ENCODE peak calls at places on chromosome 7, in four cellular contexts. H is uterus, Q is fibroblast of villous mesenchyme, I is right atrium auricular region. S is an unnamed sample.

GRCh38 chr7:69309601-69310000 is 288.7 kb upstream of the AUTS2 start:
- DNase-seq in I (no peak), Q (no peak), H (no peak), S (no peak)

GRCh38 chr7:155278921-155279320 is 18.8 kb upstream of the INSIG1 start:
- DNase-seq in Q (no peak), H (no peak), I (no peak), S (no peak)

GRCh38 chr7:158023157-158023556 is 564.5 kb downstream of the PTPRN2 start:
- DNase-seq in I (peak), Q (no peak), H (no peak), S (no peak)

GRCh38 chr7:121369462-121369861 is 26.6 kb downstream of the FAM3C start:
- DNase-seq in I (no peak), Q (peak), H (no peak), S (no peak)

GRCh38 chr7:73433924-73434700 is 534 bp downstream of the FZD9 start:
- DNase-seq in I (no peak), Q (no peak), H (no peak), S (no peak)

GRCh38 chr7:133931053-133931452 is 196.1 kb upstream of the LRGUK start:
- DNase-seq in H (no peak), Q (no peak), I (no peak), S (no peak)

GRCh38 chr7:34904987-34905386 is 132.3 kb downstream of the DPY19L1 start:
- DNase-seq in I (no peak), Q (no peak), H (no peak), S (no peak)

GRCh38 chr7:94748371-94748770 is 92.4 kb upstream of the SGCE start:
- DNase-seq in I (no peak), H (no peak), Q (no peak), S (no peak)

GRCh38 chr7:155252958-155253501 is 44.6 kb upstream of the INSIG1 start:
- DNase-seq in Q (no peak), H (no peak), I (no peak), S (no peak)

GRCh38 chr7:36132025-36132424 is 21.0 kb upstream of the EEPD1 start:
- DNase-seq in I (no peak), Q (no peak), H (no peak), S (no peak)

GRCh38 chr7:28440055-28440601 is 27.8 kb downstream of the CREB5 start:
- DNase-seq in Q (no peak), I (no peak), H (no peak), S (no peak)

GRCh38 chr7:14288701-14289100 is 299.2 kb upstream of the ETV1 start:
- DNase-seq in Q (no peak), I (no peak), H (no peak), S (no peak)

GRCh38 chr7:46886669-46887374 is 695.1 kb downstream of the TNS3 start:
- DNase-seq in Q (no peak), H (no peak), I (no peak), S (no peak)

GRCh38 chr7:46681865-46682503 is 760.9 kb upstream of the IGFBP3 start:
- DNase-seq in Q (no peak), H (peak), I (no peak), S (no peak)

GRCh38 chr7:134153493-134154093 is 26.5 kb downstream of the LRGUK start:
- DNase-seq in H (no peak), Q (peak), I (no peak), S (no peak)

GRCh38 chr7:114569160-114569559 is 154.5 kb downstream of the FOXP2 start:
- DNase-seq in H (no peak), Q (no peak), I (no peak), S (no peak)

GRCh38 chr7:30844916-30845315 is 66.7 kb upstream of the AQP1 start:
- DNase-seq in H (no peak), Q (no peak), I (no peak), S (no peak)

GRCh38 chr7:33722383-33723096 is 182.8 kb upstream of the BMPER start:
- DNase-seq in I (no peak), Q (peak), H (no peak), S (peak)

GRCh38 chr7:41816111-41816510 is 113.2 kb upstream of the INHBA start:
- DNase-seq in I (no peak), Q (no peak), H (no peak), S (no peak)

GRCh38 chr7:81672872-81673271 is 97.0 kb downstream of the HGF start:
- DNase-seq in I (no peak), Q (no peak), H (no peak), S (no peak)

GRCh38 chr7:4265056-4265455 is 417.0 kb upstream of the FOXK1 start:
- DNase-seq in Q (no peak), I (peak), H (no peak), S (peak)

GRCh38 chr7:135771961-135772638 is 23.5 kb upstream of the FAM180A start:
- DNase-seq in Q (peak), H (no peak), I (peak), S (no peak)

GRCh38 chr7:55574062-55574717 is 1.9 kb upstream of the VOPP1 start:
- DNase-seq in I (no peak), Q (peak), H (no peak), S (no peak)

DNA sequence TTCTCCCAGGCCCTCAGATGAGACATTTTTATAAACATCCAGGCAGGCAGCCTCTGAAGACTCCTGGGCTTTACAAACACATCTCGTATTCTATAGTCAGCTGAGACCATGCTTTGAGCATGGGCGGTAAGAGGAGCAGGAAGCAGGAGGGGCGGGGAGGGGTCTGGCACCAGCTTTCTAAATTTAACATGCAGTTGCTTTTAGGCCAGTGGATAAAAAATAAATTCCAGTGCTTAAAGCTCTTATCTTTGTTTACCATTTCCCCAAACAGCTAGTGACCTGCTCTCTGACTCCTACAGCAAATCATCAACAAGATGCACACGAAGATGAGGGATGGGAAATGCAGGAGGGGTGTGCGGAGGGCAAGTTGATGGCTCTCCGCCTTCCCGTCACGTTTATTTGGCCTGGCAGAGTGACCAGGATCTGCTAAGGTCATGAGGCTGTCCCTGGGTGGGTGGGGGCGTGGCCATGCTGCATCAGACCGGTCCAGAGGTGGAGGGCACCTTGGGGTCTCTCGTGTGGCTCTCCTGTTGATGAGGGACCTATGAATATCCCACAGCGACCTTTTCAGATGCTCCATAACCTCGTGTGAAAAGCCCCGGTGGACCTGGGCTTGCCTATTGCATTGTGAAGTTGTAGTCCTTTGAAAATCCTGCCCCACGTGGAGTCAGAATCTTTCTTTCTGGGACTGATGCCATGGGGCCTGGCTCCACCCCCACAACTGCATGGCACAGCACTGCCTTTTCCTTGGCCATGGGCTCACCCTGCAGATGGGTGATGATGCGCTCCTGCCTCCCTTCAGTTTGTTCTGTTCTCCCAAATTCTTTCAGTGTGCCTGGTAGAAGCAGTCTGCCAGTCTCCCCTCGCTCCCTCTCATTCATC is 67.5 kb downstream of the PARP12 start:
- DNase-seq in H (peak), I (no peak), Q (peak), S (no peak)
- TF ChIP-seq CTCF in H (no peak), I (no peak), Q (no peak), S (no peak)

DNA sequence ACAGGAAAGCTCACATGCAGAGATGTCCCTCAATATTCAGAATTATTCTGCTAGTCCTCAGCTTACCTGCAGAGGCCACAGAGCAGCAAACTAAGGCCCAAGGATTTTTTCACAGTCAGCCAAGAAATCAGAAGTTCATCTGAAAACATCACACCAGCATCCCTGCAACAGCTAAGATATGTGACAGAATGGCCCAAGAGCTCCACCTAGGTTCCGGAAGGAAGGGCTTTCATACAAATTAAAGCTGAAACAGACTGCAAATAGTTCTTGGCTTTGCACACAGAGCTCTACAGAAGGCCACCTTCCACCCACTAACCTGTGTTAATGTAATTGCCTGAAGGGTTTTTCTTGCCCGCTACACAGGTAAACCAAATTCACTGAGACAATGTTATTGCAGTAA is 438.8 kb upstream of the C7orf33 start:
- DNase-seq in Q (no peak), H (no peak), I (no peak), S (no peak)
- TF ChIP-seq CTCF in Q (no peak), H (no peak), I (no peak), S (no peak)

GRCh38 chr7:91852263-91852741 is 28.2 kb downstream of the MTERF1 start:
- DNase-seq in H (no peak), I (no peak), Q (peak), S (no peak)
- TF ChIP-seq CTCF in H (no peak), I (no peak), Q (peak), S (no peak)

GRCh38 chr7:49643321-49643720 is 130.1 kb upstream of the VWC2 start:
- DNase-seq in H (no peak), I (no peak), Q (no peak), S (no peak)
- TF ChIP-seq CTCF in H (no peak), I (no peak), Q (no peak), S (no peak)

DNA sequence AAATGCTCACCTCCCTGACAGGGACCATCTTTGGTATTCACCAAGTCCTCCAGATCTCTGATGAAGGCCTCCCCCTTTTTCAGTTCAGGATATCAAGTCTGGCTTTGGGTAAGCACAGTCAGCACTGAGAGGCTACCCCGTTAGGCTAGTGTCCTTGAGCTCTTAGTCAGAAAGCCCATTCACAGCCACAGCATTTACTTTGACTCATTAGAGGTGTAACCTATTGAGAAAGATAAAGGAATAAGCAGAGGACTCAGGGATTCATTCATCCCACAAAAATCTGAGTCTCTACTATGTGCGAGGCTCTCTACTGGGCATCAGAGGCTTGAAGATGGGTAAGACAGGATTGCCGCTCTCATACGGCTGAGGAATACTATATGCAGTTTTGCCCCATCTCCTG is 14.0 kb upstream of the RAMP3 start:
- DNase-seq in Q (no peak), H (no peak), I (no peak), S (no peak)
- TF ChIP-seq CTCF in Q (no peak), H (no peak), I (no peak), S (no peak)

GRCh38 chr7:27191716-27192545 is 6.9 kb upstream of the HOXA11 start:
- DNase-seq in I (no peak), H (peak), Q (peak), S (no peak)

GRCh38 chr7:27189560-27190283 is 4.7 kb upstream of the HOXA11 start:
- DNase-seq in I (no peak), H (peak), Q (peak), S (no peak)

GRCh38 chr7:27190284-27190748 is 5.3 kb upstream of the HOXA11 start:
- DNase-seq in H (no peak), I (no peak), Q (no peak), S (no peak)

GRCh38 chr7:27192546-27193334 is 7.2 kb downstream of the HOXA13 start:
- DNase-seq in Q (peak), H (peak), I (no peak), S (no peak)

GRCh38 chr7:27191081-27191715 is 6.2 kb upstream of the HOXA11 start:
- DNase-seq in Q (peak), I (no peak), H (peak), S (no peak)
- TF ChIP-seq CTCF in Q (no peak), I (no peak), H (no peak), S (no peak)

GRCh38 chr7:88147341-88147740 is 72.5 kb downstream of the SRI start:
- DNase-seq in H (no peak), I (no peak), Q (no peak), S (no peak)

GRCh38 chr7:88150018-88150417 is 69.8 kb downstream of the SRI start:
- DNase-seq in I (no peak), Q (no peak), H (no peak), S (no peak)

GRCh38 chr7:88146611-88147010 is 73.2 kb downstream of the SRI start:
- DNase-seq in I (no peak), H (no peak), Q (no peak), S (no peak)

GRCh38 chr7:88151119-88151790 is 68.6 kb downstream of the SRI start:
- DNase-seq in H (no peak), I (no peak), Q (no peak), S (no peak)

GRCh38 chr7:88147949-88148348 is 71.9 kb downstream of the SRI start:
- DNase-seq in Q (no peak), H (no peak), I (no peak), S (no peak)
- TF ChIP-seq CTCF in Q (no peak), H (no peak), I (no peak), S (no peak)